ENCODE peak calls at places on chromosomes 13 and 19, in five cellular contexts. D is neuronal stem cell, B is GM23338, P is hepatocyte, Y is tibial nerve. W is an unnamed sample.

GRCh38 chr13:40064154-40064713 is 408.8 kb downstream of the COG6 start:
- DNase-seq in D (no peak), B (no peak), P (peak; percentile 24), Y (no peak), W (no peak)

GRCh38 chr13:40518481-40518882 is 148.0 kb downstream of the FOXO1 start:
- DNase-seq in D (no peak), B (no peak), P (no peak), Y (no peak), W (no peak)

GRCh38 chr19:13053761-13054604 is 48.7 kb downstream of the LYL1 start:
- DNase-seq in D (peak; percentile 69), B (peak; percentile 50), P (peak; percentile 85), Y (peak; percentile 82), W (no peak)

GRCh38 chr19:12783849-12784393 is 7.4 kb upstream of the JUNB start:
- DNase-seq in D (no peak), B (no peak), P (peak; percentile 68), Y (no peak), W (no peak)

GRCh38 chr19:48818234-48818823 is 7.5 kb upstream of the BCAT2 start:
- DNase-seq in D (no peak), B (no peak), P (peak; percentile 50), Y (no peak), W (no peak)

GRCh38 chr13:27967736-27968315 is 1.3 kb downstream of the CDX2 start:
- DNase-seq in D (no peak), B (peak; percentile 49), P (no peak), Y (no peak), W (no peak)

GRCh38 chr13:47437411-47437810 is 540.6 kb upstream of the HTR2A start:
- DNase-seq in D (no peak), B (no peak), P (no peak), Y (no peak), W (no peak)

GRCh38 chr19:35378356-35378755 is 7.5 kb downstream of the GPR42 start:
- DNase-seq in D (no peak), B (no peak), P (no peak), Y (no peak), W (no peak)

GRCh38 chr19:34120846-34121639 is 51.3 kb upstream of the LSM14A start:
- DNase-seq in D (no peak), B (peak; percentile 77), P (peak; percentile 48), Y (no peak), W (peak; percentile 73)

GRCh38 chr13:66673401-66673800 is 556.7 kb downstream of the PCDH9 start:
- DNase-seq in D (no peak), B (no peak), P (no peak), Y (no peak), W (no peak)

GRCh38 chr13:67736646-67737420 is 506.7 kb upstream of the PCDH9 start:
- DNase-seq in D (peak; percentile 36), B (peak; percentile 77), P (peak; percentile 55), Y (no peak), W (peak; percentile 94)

GRCh38 chr19:18618236-18618635 is 5.6 kb downstream of the TMEM59L start:
- DNase-seq in D (no peak), B (no peak), P (no peak), Y (no peak), W (no peak)

GRCh38 chr19:12774588-12775555 is at the start of gene HOOK2:
- DNase-seq in D (no peak), B (peak; percentile 97), P (peak; percentile 98), Y (peak; percentile 25), W (no peak)

GRCh38 chr13:44412341-44412935 is 38.8 kb downstream of the SERP2 start:
- DNase-seq in D (no peak), B (no peak), P (no peak), Y (no peak), W (no peak)

GRCh38 chr19:28283592-28283991 is 929.4 kb downstream of the UQCRFS1 start:
- DNase-seq in D (no peak), B (no peak), P (no peak), Y (no peak), W (no peak)

GRCh38 chr13:97459215-97459772 is 25.3 kb downstream of the RAP2A start:
- DNase-seq in D (no peak), B (no peak), P (no peak), Y (no peak), W (no peak)

GRCh38 chr13:84668637-84669036 is 786.4 kb upstream of the SLITRK1 start:
- DNase-seq in D (no peak), B (no peak), P (peak; percentile 16), Y (no peak), W (no peak)

GRCh38 chr13:25922373-25922772 is 129.4 kb downstream of the SHISA2 start:
- DNase-seq in D (no peak), B (peak; percentile 22), P (no peak), Y (no peak), W (no peak)

GRCh38 chr19:18304496-18305312 is 18.2 kb downstream of the LSM4 start:
- DNase-seq in D (no peak), B (peak; percentile 65), P (peak; percentile 94), Y (peak; percentile 77), W (peak; percentile 81)

GRCh38 chr13:47146991-47147783 is 250.3 kb upstream of the HTR2A start:
- DNase-seq in D (no peak), B (no peak), P (no peak), Y (no peak), W (no peak)

GRCh38 chr19:21604351-21604926 is 99.0 kb downstream of the ZNF429 start:
- DNase-seq in D (no peak), B (peak; percentile 95), P (no peak), Y (no peak), W (no peak)

GRCh38 chr13:28843594-28843993 is 23.5 kb downstream of the MTUS2 start:
- DNase-seq in D (no peak), B (no peak), P (no peak), Y (no peak), W (no peak)

GRCh38 chr13:23212621-23213020 is 31.8 kb downstream of the SGCG start:
- DNase-seq in D (no peak), B (peak; percentile 11), P (peak; percentile 21), Y (no peak), W (peak; percentile 8)

GRCh38 chr19:11560404-11560988 is 1.5 kb upstream of the ELOF1 start:
- DNase-seq in D (peak; percentile 69), B (peak; percentile 95), P (peak; percentile 81), Y (no peak), W (peak; percentile 92)

GRCh38 chr13:47112205-47112896 is 215.5 kb upstream of the HTR2A start:
- DNase-seq in D (peak; percentile 35), B (peak; percentile 82), P (no peak), Y (no peak), W (no peak)

GRCh38 chr13:39341238-39341637 is 261.8 kb downstream of the LHFPL6 start:
- DNase-seq in D (no peak), B (no peak), P (no peak), Y (no peak), W (peak; percentile 68)

GRCh38 chr13:51093574-51093973 is 17.5 kb downstream of the C13orf42 start:
- DNase-seq in D (no peak), B (no peak), P (no peak), Y (no peak), W (no peak)

GRCh38 chr13:76512676-76513277 is 373.4 kb downstream of the KCTD12 start:
- DNase-seq in D (no peak), B (no peak), P (no peak), Y (no peak), W (peak; percentile 11)

GRCh38 chr13:44436589-44437337 is 63.1 kb downstream of the SERP2 start:
- DNase-seq in D (peak; percentile 90), B (peak; percentile 98), P (peak; percentile 97), Y (peak; percentile 89), W (peak; percentile 95)

GRCh38 chr19:17752865-17753639 is 1.8 kb downstream of the FCHO1 start:
- DNase-seq in D (no peak), B (no peak), P (no peak), Y (no peak), W (no peak)

DNA sequence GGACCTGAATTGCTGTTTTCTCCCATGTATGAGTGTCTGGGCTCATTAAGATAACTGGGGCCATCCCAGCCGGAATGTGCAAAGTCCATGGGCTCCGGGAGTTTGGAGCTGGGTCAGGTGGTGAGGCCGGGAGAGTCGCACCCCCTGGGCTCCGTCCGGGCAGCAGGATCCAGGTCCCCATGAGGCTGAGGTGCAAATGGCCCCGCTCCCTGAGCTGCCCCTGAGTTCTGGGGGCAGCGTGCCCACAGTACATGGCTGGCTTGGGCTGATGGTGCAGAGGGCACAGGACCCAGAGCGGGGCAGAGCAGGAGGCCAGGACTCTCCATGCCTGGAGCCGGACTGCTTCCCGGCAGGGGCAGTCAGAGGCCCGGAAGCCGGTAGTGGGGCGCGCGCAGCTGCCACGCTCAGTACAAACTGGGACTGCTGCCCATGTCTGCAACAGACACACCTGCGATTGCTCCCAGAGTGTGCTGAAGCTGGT is 136.0 kb downstream of the KDM4B start:
- DNase-seq in D (no peak), B (no peak), P (peak; percentile 45), Y (no peak), W (no peak)
- H3K27ac ChIP-seq in D (no peak overlapping the region), B (peak overlapping the region; percentile 14), P (peak overlapping the region; percentile 43), Y (no peak overlapping the region), W (peak overlapping the region; percentile 87)

DNA sequence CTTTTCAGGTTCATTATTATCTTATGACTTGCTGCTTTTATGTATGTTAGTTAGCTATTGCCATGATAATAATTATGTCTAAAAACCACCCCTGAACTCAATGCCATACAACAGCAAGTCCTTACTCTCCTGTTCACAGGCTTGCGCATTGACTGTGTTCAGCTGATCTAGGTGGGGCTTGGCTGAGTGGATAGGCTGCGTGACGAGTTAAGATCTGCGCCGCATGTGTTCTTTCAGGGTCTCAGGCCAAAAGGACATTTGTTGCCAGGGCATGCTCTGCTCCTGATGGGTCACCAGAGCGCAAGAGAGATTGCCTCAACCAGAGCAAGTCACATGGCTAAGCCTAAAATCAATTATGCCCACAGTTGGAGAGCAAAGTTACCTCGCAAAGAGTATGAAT is 859 bp downstream of the ZNF568 start:
- DNase-seq in D (peak; percentile 0), B (peak; percentile 20), P (no peak), Y (no peak), W (peak; percentile 9)
- H3K27ac ChIP-seq in D (no peak overlapping the region), B (no peak overlapping the region), P (peak overlapping the region; percentile 98), Y (peak overlapping the region; percentile 98), W (no peak overlapping the region)

GRCh38 chr19:3603121-3603841 is 3.4 kb downstream of the TBXA2R start:
- DNase-seq in D (no peak), B (no peak), P (no peak), Y (no peak), W (no peak)

GRCh38 chr19:3604987-3605343 is 1.7 kb downstream of the TBXA2R start:
- DNase-seq in D (no peak), B (no peak), P (no peak), Y (no peak), W (no peak)

GRCh38 chr19:3605770-3606169 is 905 bp downstream of the TBXA2R start:
- DNase-seq in D (no peak), B (no peak), P (no peak), Y (no peak), W (no peak)

GRCh38 chr19:3605361-3605760 is 1.3 kb downstream of the TBXA2R start:
- DNase-seq in D (no peak), B (no peak), P (no peak), Y (no peak), W (no peak)

GRCh38 chr19:3604227-3604986 is 2.3 kb downstream of the TBXA2R start:
- DNase-seq in D (no peak), B (no peak), P (no peak), Y (no peak), W (no peak)
- H3K27ac ChIP-seq in D (no peak overlapping the region), B (no peak overlapping the region), P (no peak overlapping the region), Y (peak overlapping the region; percentile 89), W (no peak overlapping the region)

GRCh38 chr19:677201-677600 is 1.0 kb downstream of the FSTL3 start:
- DNase-seq in D (no peak), B (no peak), P (peak; percentile 85), Y (peak; percentile 73), W (peak; percentile 70)
- H3K27ac ChIP-seq in D (no peak overlapping the region), B (no peak overlapping the region), P (peak overlapping the region; percentile 99), Y (peak overlapping the region; percentile 99), W (no peak overlapping the region)

GRCh38 chr13:20446405-20446804 is 79.3 kb downstream of the CRYL1 start:
- DNase-seq in D (no peak), B (no peak), P (no peak), Y (no peak), W (no peak)
- H3K27ac ChIP-seq in D (no peak overlapping the region), B (no peak overlapping the region), P (no peak overlapping the region), Y (no peak overlapping the region), W (no peak overlapping the region)

W was measured in A673.